ENCODE peak calls at places on chromosomes 11 and 22, in seven cellular contexts. M is AG04450; Y is PC-3; X is right atrium auricular region; C is ovary; K is naive thymus-derived CD4-positive, alpha-beta T cell; G is GM23338. U is an unnamed sample.

GRCh38 chr11:9719949-9720646 is 56.2 kb downstream of the SWAP70 start:
- DNase-seq in M (no peak), Y (peak), X (no peak), C (no peak), K (no peak), G (no peak), U (no peak)

GRCh38 chr22:35467788-35468187 is 67.8 kb downstream of the MCM5 start:
- DNase-seq in M (no peak), Y (no peak), X (peak), C (peak), K (no peak), G (peak), U (no peak)

GRCh38 chr11:113896156-113896879 is 8.3 kb upstream of the HTR3B start:
- DNase-seq in M (no peak), Y (peak), X (peak), C (peak), K (peak), G (peak), U (peak)

GRCh38 chr22:46533434-46533833 is 4.0 kb downstream of the CELSR1 start:
- DNase-seq in M (no peak), Y (no peak), X (no peak), C (no peak), K (no peak), G (peak), U (no peak)

GRCh38 chr11:128279861-128280260 is 307.5 kb downstream of the ETS1 start:
- DNase-seq in M (no peak), Y (peak), X (no peak), C (no peak), K (no peak), G (no peak), U (no peak)

GRCh38 chr11:10354389-10354788 is 49.5 kb downstream of the ADM start:
- DNase-seq in M (no peak), Y (no peak), X (no peak), C (no peak), K (no peak), G (no peak), U (no peak)

GRCh38 chr22:48827228-48827810 is 1000.4 kb downstream of the BRD1 start:
- DNase-seq in M (no peak), Y (peak), X (no peak), C (no peak), K (no peak), G (no peak), U (no peak)

GRCh38 chr22:37824674-37825641 is 1.8 kb downstream of the GALR3 start:
- DNase-seq in M (no peak), Y (no peak), X (no peak), C (peak), K (no peak), G (peak), U (no peak)

GRCh38 chr11:107732327-107733051 is 20.6 kb upstream of the SLN start:
- DNase-seq in M (no peak), Y (no peak), X (no peak), C (no peak), K (no peak), G (no peak), U (no peak)

GRCh38 chr11:107733518-107733917 is 21.7 kb upstream of the SLN start:
- DNase-seq in M (no peak), Y (no peak), X (no peak), C (no peak), K (no peak), G (no peak), U (no peak)

GRCh38 chr11:107736546-107736945 is 24.7 kb upstream of the SLN start:
- DNase-seq in M (no peak), Y (no peak), X (no peak), C (no peak), K (no peak), G (no peak), U (no peak)

GRCh38 chr11:107731911-107732310 is 20.1 kb upstream of the SLN start:
- DNase-seq in M (no peak), Y (no peak), X (no peak), C (no peak), K (no peak), G (no peak), U (no peak)
- H3K27ac ChIP-seq in M (no peak), Y (no peak), X (no peak), C (no peak), K (no peak), G (no peak), U (no peak)

GRCh38 chr11:119432484-119433368 is 9.8 kb upstream of the THY1 start:
- DNase-seq in M (peak), Y (peak), X (no peak), C (peak), K (no peak), G (peak), U (peak)
- H3K4me3 ChIP-seq in M (peak), Y (no peak), X (no peak), C (peak), K (no peak), G (no peak), U (peak)

GRCh38 chr11:86172894-86173293 is 71.7 kb upstream of the EED start:
- DNase-seq in M (no peak), Y (peak), X (no peak), C (no peak), K (no peak), G (no peak), U (peak)
- H3K27ac ChIP-seq in M (peak), Y (peak), X (peak), C (no peak), K (no peak), G (no peak), U (peak)

GRCh38 chr11:64638017-64638664 is 47.1 kb downstream of the SLC22A12 start:
- DNase-seq in M (no peak), Y (no peak), X (no peak), C (peak), K (no peak), G (peak), U (no peak)
- H3K4me3 ChIP-seq in M (no peak), Y (no peak), X (no peak), C (peak), K (no peak), G (peak), U (no peak)

GRCh38 chr11:107821199-107821926 is 37.2 kb downstream of the SLC35F2 start:
- DNase-seq in M (no peak), Y (no peak), X (no peak), C (no peak), K (no peak), G (no peak), U (no peak)

GRCh38 chr11:107816028-107816427 is 42.6 kb downstream of the SLC35F2 start:
- DNase-seq in M (no peak), Y (no peak), X (no peak), C (no peak), K (no peak), G (no peak), U (no peak)

GRCh38 chr11:107818491-107818890 is 40.1 kb downstream of the SLC35F2 start:
- DNase-seq in M (no peak), Y (no peak), X (no peak), C (no peak), K (no peak), G (no peak), U (no peak)

GRCh38 chr11:107824668-107825369 is 33.8 kb downstream of the SLC35F2 start:
- DNase-seq in M (no peak), Y (no peak), X (no peak), C (no peak), K (no peak), G (no peak), U (no peak)

GRCh38 chr11:107819361-107820014 is 39.1 kb downstream of the SLC35F2 start:
- DNase-seq in M (no peak), Y (peak), X (no peak), C (no peak), K (no peak), G (no peak), U (peak)
- H3K27ac ChIP-seq in M (no peak), Y (peak), X (no peak), C (no peak), K (no peak), G (no peak), U (peak)

DNA sequence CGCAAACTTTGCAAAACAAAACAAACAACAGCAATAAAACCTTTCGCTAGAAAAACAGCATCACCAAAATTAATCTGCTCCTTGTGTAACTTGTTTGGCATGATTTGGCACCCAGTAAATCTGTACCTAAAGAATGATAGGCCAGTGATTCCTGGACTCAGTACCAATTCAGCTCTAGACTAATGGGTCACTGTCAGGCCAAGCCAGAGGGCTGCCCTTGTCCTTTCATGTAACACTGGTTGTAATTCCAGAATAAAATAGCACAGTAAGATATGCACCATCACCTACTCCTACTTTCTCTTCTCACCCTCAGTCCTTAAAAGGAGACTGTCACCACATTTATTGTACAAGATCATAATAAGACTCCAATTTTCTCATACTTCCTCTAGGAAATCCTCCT is 341.6 kb upstream of the PITPNB start:
- DNase-seq in M (no peak), Y (no peak), X (no peak), C (no peak), K (no peak), G (no peak), U (no peak)
- H3K4me3 ChIP-seq in M (no peak), Y (no peak), X (no peak), C (no peak), K (no peak), G (no peak), U (no peak)

GRCh38 chr11:88475991-88476418 is 138.5 kb upstream of the CTSC start:
- DNase-seq in M (no peak), Y (peak), X (no peak), C (no peak), K (no peak), G (no peak), U (no peak)
- H3K27ac ChIP-seq in M (no peak), Y (no peak), X (no peak), C (no peak), K (no peak), G (no peak), U (no peak)

DNA sequence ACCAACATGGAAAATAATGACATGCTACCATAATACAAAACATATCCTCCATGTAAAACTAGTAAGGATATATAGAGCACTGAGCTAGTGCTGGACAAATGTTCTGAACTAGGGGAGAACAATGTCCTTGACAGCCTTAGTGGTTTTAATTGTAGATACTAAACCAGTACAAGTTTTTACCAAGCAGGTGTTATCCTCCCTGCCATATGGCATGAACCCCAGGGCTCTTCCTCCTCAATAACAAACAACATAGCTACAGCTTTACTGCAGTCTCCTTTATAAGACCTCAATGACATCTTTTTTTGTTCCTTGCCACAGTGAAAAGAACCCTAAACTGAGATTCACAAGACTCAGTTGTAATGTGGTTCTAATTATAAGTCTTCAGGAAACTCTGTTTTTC is 70.2 kb upstream of the GDPD4 start:
- DNase-seq in M (no peak), Y (no peak), X (no peak), C (no peak), K (no peak), G (no peak), U (no peak)
- H3K4me3 ChIP-seq in M (no peak), Y (no peak), X (no peak), C (no peak), K (no peak), G (no peak), U (no peak)

GRCh38 chr11:76781861-76782500 is 1.2 kb upstream of the TSKU start:
- DNase-seq in M (no peak), Y (no peak), X (no peak), C (no peak), K (no peak), G (no peak), U (no peak)

GRCh38 chr11:76782526-76783293 is 446 bp upstream of the TSKU start:
- DNase-seq in M (peak), Y (peak), X (peak), C (peak), K (no peak), G (peak), U (peak)

GRCh38 chr11:76778874-76779273 is 4.3 kb upstream of the TSKU start:
- DNase-seq in M (no peak), Y (no peak), X (no peak), C (no peak), K (no peak), G (no peak), U (no peak)

GRCh38 chr11:76783294-76783900 is at the start of gene TSKU:
- DNase-seq in M (no peak), Y (peak), X (no peak), C (no peak), K (no peak), G (peak), U (peak)

DNA sequence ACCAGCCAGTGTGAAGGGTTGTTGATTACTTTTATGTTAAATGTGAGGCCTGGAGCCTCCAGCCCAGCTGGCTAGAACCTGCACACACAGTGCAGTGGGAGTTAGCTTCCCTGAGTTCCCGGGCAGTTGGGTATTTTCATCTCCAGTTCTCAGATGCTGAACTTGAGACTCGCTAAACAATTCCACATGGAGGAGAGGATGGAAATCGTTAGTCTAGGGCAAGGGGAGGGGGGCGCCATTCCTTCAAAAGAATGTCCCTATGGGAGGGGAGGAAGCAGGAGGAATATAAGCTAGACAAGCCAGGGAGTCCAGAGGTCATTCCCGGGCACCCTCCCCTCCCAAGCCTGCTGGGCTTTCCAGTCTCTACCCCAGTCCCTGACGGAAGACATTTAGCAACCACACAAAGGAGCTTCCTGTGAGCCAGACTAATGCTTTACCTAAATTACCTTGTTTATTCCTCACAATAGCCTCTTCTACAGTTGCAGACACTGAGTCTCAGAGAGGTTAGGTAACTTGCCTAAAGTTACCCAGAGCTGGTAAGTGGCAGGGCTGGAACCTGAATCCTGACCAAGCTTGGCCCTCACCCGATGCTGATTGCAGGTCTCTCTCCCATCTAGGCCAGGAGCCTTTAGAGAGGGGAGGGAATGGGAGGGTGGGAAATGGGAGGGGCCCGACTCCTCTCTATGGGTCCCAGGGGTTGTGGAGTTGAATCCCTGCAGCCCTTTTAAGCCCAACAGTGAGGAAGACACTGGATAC is 1.9 kb upstream of the TSKU start:
- DNase-seq in M (no peak), Y (no peak), X (no peak), C (no peak), K (no peak), G (no peak), U (no peak)
- H3K27ac ChIP-seq in M (peak), Y (no peak), X (peak), C (no peak), K (no peak), G (no peak), U (no peak)